ENCODE peak calls at places on chromosomes 1 and 21, in four cellular contexts. G is HCT116, L is GM23338, K is neural progenitor cell. X is an unnamed sample.

GRCh38 chr1:64892576-64893573 is 73.5 kb downstream of the JAK1 start:
- DNase-seq in L (no peak), G (no peak), K (peak; percentile 15), X (no peak)

GRCh38 chr1:3711381-3711779 is 40.9 kb upstream of the CCDC27 start:
- DNase-seq in L (no peak), G (no peak), K (no peak), X (no peak)

GRCh38 chr1:46675549-46676314 is 4.1 kb downstream of the TEX38 start:
- DNase-seq in G (no peak), L (peak; percentile 54), K (no peak), X (no peak)

GRCh38 chr1:28801461-28801860 is 10.5 kb upstream of the OPRD1 start:
- DNase-seq in L (no peak), K (no peak), G (no peak), X (no peak)

GRCh38 chr21:42199488-42200463 is 19.2 kb upstream of the ABCG1 start:
- DNase-seq in G (no peak), K (no peak), L (no peak), X (peak; percentile 56)

GRCh38 chr1:156439036-156439435 is 61.5 kb downstream of the MEF2D start:
- DNase-seq in K (no peak), G (no peak), L (peak; percentile 65), X (no peak)

GRCh38 chr1:161733526-161733925 is 12.2 kb downstream of the FCRLB start:
- DNase-seq in L (no peak), G (no peak), K (no peak), X (peak; percentile 49)

GRCh38 chr1:40651138-40651857 is 14.2 kb downstream of the RIMS3 start:
- DNase-seq in G (no peak), L (peak; percentile 53), K (no peak), X (no peak)

GRCh38 chr1:35324486-35324885 is 56.0 kb downstream of the ZMYM4 start:
- DNase-seq in G (no peak), L (no peak), K (no peak), X (no peak)

GRCh38 chr1:48061162-48062136 is 64.3 kb upstream of the TRABD2B start:
- DNase-seq in G (peak; percentile 45), L (peak; percentile 90), K (peak; percentile 75), X (peak; percentile 81)

GRCh38 chr1:30887485-30888315 is 20.9 kb downstream of the SDC3 start:
- DNase-seq in K (no peak), G (no peak), L (no peak), X (no peak)

GRCh38 chr21:32457360-32457840 is 44.9 kb downstream of the EVA1C start:
- DNase-seq in K (no peak), L (peak; percentile 11), G (peak; percentile 18), X (peak; percentile 53)

GRCh38 chr1:53316058-53316741 is 11.7 kb downstream of the LRP8 start:
- DNase-seq in L (peak; percentile 45), K (peak; percentile 47), G (no peak), X (peak; percentile 45)

GRCh38 chr1:230698130-230698529 is 15.8 kb downstream of the AGT start:
- DNase-seq in K (peak; percentile 36), L (peak; percentile 72), G (no peak), X (no peak)

GRCh38 chr1:1041873-1042272 is 22.0 kb downstream of the AGRN start:
- DNase-seq in K (no peak), G (no peak), L (no peak), X (no peak)

GRCh38 chr1:235111107-235111506 is 17.5 kb downstream of the TOMM20 start:
- DNase-seq in L (no peak), G (no peak), K (no peak), X (no peak)

GRCh38 chr1:113452921-113453770 is 62.8 kb downstream of the MAGI3 start:
- DNase-seq in K (peak; percentile 30), L (peak; percentile 63), G (peak; percentile 39), X (peak; percentile 44)

GRCh38 chr1:10217748-10218441 is 7.5 kb downstream of the KIF1B start:
- DNase-seq in L (no peak), K (no peak), G (no peak), X (no peak)

GRCh38 chr1:205936846-205937707 is 6.2 kb downstream of the SLC26A9 start:
- DNase-seq in L (no peak), G (no peak), K (no peak), X (no peak)
- TF ChIP-seq EZH2phosphoT487 in L (no peak), G (no peak), K (no peak), X (no peak)

GRCh38 chr1:157955860-157956259 is 37.6 kb upstream of the KIRREL1 start:
- DNase-seq in K (no peak), G (no peak), L (no peak), X (no peak)

GRCh38 chr1:157960773-157961172 is 32.7 kb upstream of the KIRREL1 start:
- DNase-seq in G (no peak), K (no peak), L (peak; percentile 51), X (no peak)

GRCh38 chr1:157956754-157957153 is 36.7 kb upstream of the KIRREL1 start:
- DNase-seq in L (no peak), K (no peak), G (no peak), X (no peak)

GRCh38 chr1:157959750-157960149 is 33.7 kb upstream of the KIRREL1 start:
- DNase-seq in L (no peak), K (no peak), G (no peak), X (no peak)

GRCh38 chr1:157958280-157958679 is 35.2 kb upstream of the KIRREL1 start:
- DNase-seq in G (no peak), K (no peak), L (no peak), X (no peak)
- TF ChIP-seq EZH2 in G (no peak), K (no peak), L (no peak), X (no peak)

GRCh38 chr1:205262706-205263105 is 35.0 kb downstream of the TMCC2 start:
- DNase-seq in G (no peak), K (no peak), L (no peak), X (no peak)
- H3K4me1 ChIP-seq in G (peaks cover 67% of the 10 kb centered on the region), K (peaks cover 31% of the 10 kb centered on the region), L (peaks cover 30% of the 10 kb centered on the region), X (peaks cover 10% of the 10 kb centered on the region)

GRCh38 chr1:232662910-232663309 is 33.0 kb upstream of the SIPA1L2 start:
- DNase-seq in G (no peak), L (no peak), K (no peak), X (no peak)

GRCh38 chr1:232667094-232667780 is 37.3 kb upstream of the SIPA1L2 start:
- DNase-seq in L (no peak), K (no peak), G (no peak), X (no peak)

GRCh38 chr1:232669981-232670763 is 40.2 kb upstream of the SIPA1L2 start:
- DNase-seq in K (no peak), L (no peak), G (no peak), X (no peak)

GRCh38 chr1:232667781-232668101 is 37.8 kb upstream of the SIPA1L2 start:
- DNase-seq in K (no peak), G (no peak), L (no peak), X (no peak)

GRCh38 chr1:232664844-232665777 is 35.2 kb upstream of the SIPA1L2 start:
- DNase-seq in G (no peak), L (no peak), K (no peak), X (no peak)
- TF ChIP-seq EZH2phosphoT487 in G (no peak), L (no peak), K (no peak), X (no peak)

X was measured in hepatocyte.